ENCODE peak calls at places on chromosomes 3 and 15, in ten cellular contexts. O is body of pancreas; B is vagina; P is Panc1; L is right atrium auricular region; T is sigmoid colon; I is transverse colon; E is mammary epithelial cell; J is uterus; V is CD4-positive, CD25-positive, alpha-beta regulatory T cell. U is an unnamed sample.
A peak's percentile ranks its signal among the peaks of the same experiment; 100 is the strongest.

GRCh38 chr3:194032828-194033435 is 103.0 kb upstream of the HES1 start:
- DNase-seq in V (no peak), I (no peak), J (no peak), L (no peak), T (no peak), P (no peak), E (no peak), B (no peak), O (no peak), U (no peak)

GRCh38 chr15:74303741-74304309 is 63.6 kb downstream of the CYP11A1 start:
- DNase-seq in T (no peak), P (no peak), B (no peak), V (no peak), L (no peak), I (no peak), E (no peak), O (no peak), J (no peak), U (no peak)

GRCh38 chr15:99976811-99977271 is 243.6 kb upstream of the LYSMD4 start:
- DNase-seq in P (no peak), J (no peak), O (no peak), V (no peak), L (no peak), T (no peak), B (no peak), I (no peak), E (peak; percentile 64), U (no peak)

GRCh38 chr15:90075420-90076289 is 26.6 kb downstream of the IDH2 start:
- DNase-seq in I (peak; percentile 50), V (no peak), O (peak; percentile 92), L (no peak), T (no peak), J (no peak), E (peak; percentile 86), P (no peak), B (no peak), U (no peak)

GRCh38 chr15:78092111-78093041 is at the start of gene SH2D7:
- DNase-seq in T (peak; percentile 64), B (no peak), V (no peak), L (no peak), P (no peak), E (no peak), O (no peak), J (peak; percentile 12), I (peak; percentile 7), U (no peak)

GRCh38 chr15:89888214-89888804 is 5.5 kb downstream of the AP3S2 start:
- DNase-seq in E (peak; percentile 44), J (no peak), O (peak; percentile 68), I (peak; percentile 41), T (no peak), L (no peak), P (no peak), B (no peak), V (no peak), U (no peak)

GRCh38 chr3:7309707-7310106 is 448.8 kb downstream of the GRM7 start:
- DNase-seq in B (no peak), J (peak; percentile 47), I (peak; percentile 21), P (no peak), L (peak; percentile 75), T (peak; percentile 74), V (no peak), E (peak; percentile 1), O (peak; percentile 59), U (no peak)

GRCh38 chr3:99534951-99535704 is 103.3 kb upstream of the COL8A1 start:
- DNase-seq in V (no peak), P (no peak), T (no peak), I (no peak), E (peak; percentile 62), L (no peak), J (no peak), O (no peak), B (no peak), U (no peak)

GRCh38 chr15:42152196-42152920 is 4.1 kb downstream of the PLA2G4F start:
- DNase-seq in O (no peak), I (peak; percentile 73), E (peak; percentile 71), B (no peak), P (no peak), V (no peak), T (no peak), L (no peak), J (peak; percentile 10), U (no peak)

GRCh38 chr3:183576487-183577107 is 21.1 kb upstream of the KLHL6 start:
- DNase-seq in L (no peak), I (no peak), O (no peak), J (no peak), P (no peak), E (no peak), T (peak; percentile 69), B (no peak), V (no peak), U (no peak)

GRCh38 chr3:15953841-15954240 is 156.1 kb upstream of the ANKRD28 start:
- DNase-seq in L (no peak), V (no peak), T (no peak), J (no peak), B (no peak), E (peak; percentile 58), O (no peak), I (no peak), P (no peak), U (peak; percentile 4)

GRCh38 chr3:107133891-107134290 is 243.3 kb upstream of the CCDC54 start:
- DNase-seq in L (no peak), J (no peak), I (no peak), P (no peak), E (no peak), V (no peak), O (no peak), T (no peak), B (no peak), U (no peak)
- H3K27ac ChIP-seq in L (no peak overlapping the region), J (no peak overlapping the region), I (no peak overlapping the region), P (no peak overlapping the region), E (no peak overlapping the region), V (no peak overlapping the region), O (no peak overlapping the region), T (no peak overlapping the region), B (no peak overlapping the region), U (no peak overlapping the region)

DNA sequence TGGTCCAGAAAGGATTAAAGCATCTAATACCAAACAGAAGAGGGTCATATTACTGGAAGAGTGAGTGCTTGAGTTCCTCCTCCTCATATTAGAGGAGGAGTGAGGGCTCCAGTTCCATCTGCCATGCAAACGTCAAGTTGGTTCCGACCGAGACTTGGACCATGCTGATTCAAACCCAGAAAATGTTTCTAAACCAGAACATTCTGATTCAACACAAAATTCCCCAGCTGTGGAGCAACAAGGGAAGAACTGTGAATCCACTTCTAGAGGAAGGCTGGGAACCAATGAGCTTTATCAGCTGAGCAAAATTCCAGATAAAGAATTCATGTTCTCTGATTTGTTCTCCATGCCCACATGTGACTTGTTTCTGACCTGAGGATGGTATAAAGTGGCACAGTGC is 135.6 kb upstream of the WNT5A start:
- DNase-seq in O (no peak), T (no peak), E (peak; percentile 38), B (no peak), J (no peak), I (no peak), P (no peak), V (no peak), L (no peak), U (no peak)
- H3K4me1 ChIP-seq in O (no peaks in the 10 kb centered on the region), T (peaks cover 4% of the 10 kb centered on the region), E (peaks cover 35% of the 10 kb centered on the region), B (peaks cover 4% of the 10 kb centered on the region), J (no peaks in the 10 kb centered on the region), I (no peaks in the 10 kb centered on the region), P (no peaks in the 10 kb centered on the region), V (no peaks in the 10 kb centered on the region), L (no peaks in the 10 kb centered on the region), U (no peaks in the 10 kb centered on the region)

GRCh38 chr3:159803444-159803843 is 185.2 kb upstream of the IL12A start:
- DNase-seq in L (no peak), I (no peak), B (peak; percentile 29), V (no peak), J (no peak), T (no peak), E (no peak), O (no peak), P (no peak), U (no peak)

GRCh38 chr3:159805411-159805772 is 183.2 kb upstream of the IL12A start:
- DNase-seq in P (no peak), T (no peak), L (no peak), B (no peak), J (no peak), V (no peak), I (no peak), E (no peak), O (no peak), U (no peak)

GRCh38 chr3:159807137-159808028 is 181.3 kb upstream of the IL12A start:
- DNase-seq in I (no peak), T (no peak), P (no peak), L (no peak), E (peak; percentile 66), O (no peak), J (no peak), B (peak; percentile 62), V (no peak), U (no peak)

GRCh38 chr3:159804726-159805410 is 183.8 kb upstream of the IL12A start:
- DNase-seq in I (peak; percentile 73), B (no peak), T (peak; percentile 90), L (peak; percentile 72), O (peak; percentile 73), P (peak; percentile 73), E (peak; percentile 79), J (peak; percentile 79), V (no peak), U (no peak)

GRCh38 chr3:159806412-159806811 is 182.2 kb upstream of the IL12A start:
- DNase-seq in B (peak; percentile 49), O (no peak), J (no peak), L (no peak), P (no peak), E (no peak), V (no peak), T (peak; percentile 82), I (no peak), U (no peak)
- H3K27ac ChIP-seq in B (no peak overlapping the region), O (no peak overlapping the region), J (no peak overlapping the region), L (no peak overlapping the region), P (no peak overlapping the region), E (no peak overlapping the region), V (no peak overlapping the region), T (peak overlapping the region; percentile 90), I (peak overlapping the region; percentile 23), U (no peak overlapping the region)

GRCh38 chr15:40229956-40230355 is 8.9 kb upstream of the PAK6 start:
- DNase-seq in V (no peak), O (no peak), B (no peak), E (no peak), J (no peak), L (no peak), I (no peak), P (no peak), T (no peak), U (no peak)
- H3K4me1 ChIP-seq in V (peaks cover 3% of the 10 kb centered on the region), O (no peaks in the 10 kb centered on the region), B (peaks cover 21% of the 10 kb centered on the region), E (peaks cover 31% of the 10 kb centered on the region), J (no peaks in the 10 kb centered on the region), L (no peaks in the 10 kb centered on the region), I (no peaks in the 10 kb centered on the region), P (no peaks in the 10 kb centered on the region), T (no peaks in the 10 kb centered on the region), U (no peaks in the 10 kb centered on the region)

DNA sequence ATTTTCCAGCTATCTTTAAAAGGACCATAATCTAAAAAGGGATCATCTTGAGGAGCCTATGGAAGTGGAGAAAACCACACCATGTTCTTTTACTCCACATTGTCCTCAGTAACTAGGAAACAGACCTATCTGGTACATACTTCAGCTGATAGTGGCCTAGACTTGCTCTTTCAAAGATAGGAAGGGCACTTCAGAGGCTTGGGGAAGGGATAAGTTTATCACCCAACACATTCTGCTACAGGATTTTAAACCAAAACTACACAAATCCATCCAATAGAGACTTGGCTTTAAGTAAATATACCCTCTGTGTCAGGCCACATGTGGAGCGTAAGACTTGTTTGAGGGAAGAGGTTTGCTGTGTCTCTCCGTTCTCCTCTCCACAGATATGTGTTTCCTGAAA is 35.4 kb downstream of the CP start:
- DNase-seq in B (no peak), I (no peak), T (no peak), E (no peak), J (no peak), V (no peak), O (no peak), L (no peak), P (no peak), U (no peak)
- H3K27ac ChIP-seq in B (no peak overlapping the region), I (no peak overlapping the region), T (no peak overlapping the region), E (no peak overlapping the region), J (no peak overlapping the region), V (no peak overlapping the region), O (no peak overlapping the region), L (no peak overlapping the region), P (peak overlapping the region; percentile 11), U (no peak overlapping the region)

U was measured in CD8-positive, alpha-beta memory T cell.